ENCODE peak calls at places on chromosomes 5 and 9, in four cellular contexts. L is A549, M is endothelial cell of umbilical vein, Q is HepG2. J is an unnamed sample.
A peak's percentile ranks its signal among the peaks of the same experiment; 100 is the strongest.

GRCh38 chr9:135736265-135736978 is 34.4 kb downstream of the KCNT1 start:
- DNase-seq in M (no peak), L (no peak), Q (no peak), J (no peak)

GRCh38 chr9:89079421-89079820 is 88.2 kb downstream of the S1PR3 start:
- DNase-seq in M (no peak), L (no peak), Q (no peak), J (no peak)

GRCh38 chr9:37390759-37391158 is 31.7 kb upstream of the GRHPR start:
- DNase-seq in L (peak; percentile 44), Q (peak; percentile 30), M (no peak), J (peak; percentile 15)

GRCh38 chr9:79387091-79387490 is 184.7 kb upstream of the TLE4 start:
- DNase-seq in M (no peak), L (no peak), Q (no peak), J (no peak)

GRCh38 chr9:86300701-86301100 is 18.4 kb upstream of the ISCA1 start:
- DNase-seq in L (no peak), Q (no peak), M (no peak), J (no peak)

GRCh38 chr5:181258576-181258975 is 2.4 kb downstream of the TRIM52 start:
- DNase-seq in L (no peak), M (no peak), Q (no peak), J (no peak)

GRCh38 chr5:132070460-132071337 is 2.9 kb upstream of the CSF2 start:
- DNase-seq in Q (no peak), M (peak; percentile 36), L (no peak), J (peak; percentile 15)

GRCh38 chr9:98906273-98907040 is 37.2 kb upstream of the COL15A1 start:
- DNase-seq in L (no peak), M (no peak), Q (no peak), J (no peak)

GRCh38 chr5:133652951-133653601 is 40.7 kb upstream of the FSTL4 start:
- DNase-seq in L (no peak), Q (no peak), M (no peak), J (no peak)

GRCh38 chr9:84339951-84340350 is 607 bp downstream of the SLC28A3 start:
- DNase-seq in Q (no peak), L (no peak), M (no peak), J (no peak)

GRCh38 chr5:139038618-139039305 is 159.4 kb downstream of the SIL1 start:
- DNase-seq in Q (peak; percentile 6), L (peak; percentile 9), M (no peak), J (peak; percentile 4)

GRCh38 chr5:54738118-54738972 is 220.8 kb downstream of the SNX18 start:
- DNase-seq in M (peak; percentile 15), Q (no peak), L (no peak), J (no peak)

GRCh38 chr9:131817073-131817472 is 77.2 kb upstream of the RAPGEF1 start:
- DNase-seq in M (no peak), L (no peak), Q (no peak), J (no peak)

GRCh38 chr5:173679909-173680626 is 63.6 kb upstream of the BOD1 start:
- DNase-seq in L (no peak), M (no peak), Q (no peak), J (no peak)
- H3K4me3 ChIP-seq in L (no peak overlapping the region), M (no peak overlapping the region), Q (no peak overlapping the region), J (no peak overlapping the region)

GRCh38 chr9:4320021-4320420 is 20.2 kb upstream of the GLIS3 start:
- DNase-seq in Q (no peak), M (no peak), L (no peak), J (no peak)

GRCh38 chr9:4315582-4316215 is 15.8 kb upstream of the GLIS3 start:
- DNase-seq in Q (peak; percentile 43), M (peak; percentile 85), L (peak; percentile 84), J (peak; percentile 91)

GRCh38 chr9:4316409-4316808 is 16.5 kb upstream of the GLIS3 start:
- DNase-seq in Q (no peak), M (no peak), L (no peak), J (no peak)

GRCh38 chr9:4321554-4321953 is 21.7 kb upstream of the GLIS3 start:
- DNase-seq in L (no peak), M (no peak), Q (no peak), J (no peak)

DNA sequence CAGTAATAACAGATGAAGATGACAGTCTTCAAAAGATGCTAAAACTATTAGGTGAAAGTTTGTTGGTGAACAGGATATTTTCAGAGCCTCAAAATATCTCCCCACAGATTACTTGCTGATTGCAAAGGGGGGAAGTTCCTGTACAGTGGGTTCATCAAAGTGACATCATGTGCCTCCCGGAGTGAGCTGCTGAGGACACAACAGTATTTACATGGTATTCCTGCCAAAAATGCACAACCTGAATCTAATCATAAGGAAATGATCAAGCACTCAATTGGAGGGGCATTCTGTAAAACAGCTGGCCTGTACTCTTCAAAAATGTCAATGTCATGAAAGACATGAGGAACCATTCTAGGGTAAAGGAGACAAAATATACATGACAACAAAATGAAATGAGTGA is 18.9 kb upstream of the GLIS3 start:
- DNase-seq in Q (no peak), L (no peak), M (peak; percentile 51), J (no peak)
- TF ChIP-seq MYC in Q (no peak), L (no peak), M (no peak), J (no peak)

GRCh38 chr5:178436326-178436940 is 153.8 kb downstream of the COL23A1 start:
- DNase-seq in Q (no peak), M (no peak), L (no peak), J (no peak)

GRCh38 chr5:178437296-178438075 is 152.7 kb downstream of the COL23A1 start:
- DNase-seq in L (no peak), M (no peak), Q (no peak), J (no peak)

GRCh38 chr5:178440163-178440545 is 150.0 kb downstream of the COL23A1 start:
- DNase-seq in M (no peak), Q (no peak), L (no peak), J (no peak)

GRCh38 chr5:178439411-178440162 is 150.6 kb downstream of the COL23A1 start:
- DNase-seq in M (no peak), L (no peak), Q (no peak), J (no peak)

DNA sequence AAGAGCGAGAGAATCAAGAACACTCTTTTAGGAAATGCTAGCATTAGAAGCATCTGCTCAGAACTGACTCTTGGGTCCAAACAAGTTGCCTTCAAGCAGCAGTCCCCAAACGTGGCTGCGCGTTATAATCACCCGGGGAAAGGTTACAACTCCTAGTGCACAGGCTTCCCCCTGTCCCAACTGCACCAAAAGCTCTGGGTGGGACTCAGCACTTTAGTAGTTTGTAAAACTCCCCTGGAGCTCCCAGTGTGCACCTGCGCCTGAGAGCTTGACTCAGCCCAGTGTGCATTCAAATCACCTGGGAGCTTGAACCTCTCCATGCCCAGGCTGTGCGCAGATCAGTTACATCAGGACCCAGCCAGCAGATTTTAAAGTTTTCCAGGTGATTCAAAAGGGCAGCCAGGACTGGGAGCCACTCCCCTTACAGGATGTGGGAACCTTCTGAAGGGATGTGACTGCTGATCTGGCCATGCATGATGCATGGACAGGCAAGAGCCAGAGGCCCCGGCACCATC is 151.4 kb downstream of the COL23A1 start:
- DNase-seq in M (no peak), L (no peak), Q (no peak), J (no peak)
- H3K4me3 ChIP-seq in M (no peak overlapping the region), L (no peak overlapping the region), Q (no peak overlapping the region), J (no peak overlapping the region)

DNA sequence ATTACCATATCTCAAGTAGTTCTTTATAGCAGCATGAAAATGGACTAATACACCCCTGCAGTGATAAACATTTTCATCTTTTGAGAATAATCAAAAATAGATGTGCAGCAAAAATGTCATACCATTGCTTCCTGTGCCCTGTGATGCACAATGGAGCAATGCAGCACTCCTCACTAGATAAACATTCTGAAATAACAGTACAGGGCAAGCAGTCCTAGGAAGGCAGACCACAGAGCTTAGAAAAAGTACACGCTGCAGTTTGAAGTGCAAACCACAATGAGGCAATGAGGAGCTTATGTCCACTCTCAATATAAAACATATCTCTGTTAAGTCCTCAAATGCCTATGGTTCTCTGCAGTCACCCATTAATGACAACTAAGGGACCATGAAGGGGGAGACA is 367.6 kb downstream of the PDE4D start:
- DNase-seq in L (peak; percentile 70), M (peak; percentile 63), Q (peak; percentile 27), J (no peak)
- TF ChIP-seq MYC in L (no peak), M (no peak), Q (no peak), J (no peak)

J was measured in NB4.